ENCODE peak calls at places on chromosome 13, in six cellular contexts. One of them, this sample, is unnamed.

GRCh38 chr13:55219538-55219937 is 1921.2 kb upstream of the PRR20A start:
- DNase-seq in gastrocnemius medialis: no peak
- DNase-seq in amygdala: no peak
- DNase-seq in T-cell: no peak
- DNase-seq in nucleus accumbens: no peak
- DNase-seq in spleen: no peak
- DNase-seq in this sample: no peak

GRCh38 chr13:53238241-53238640 is 209.6 kb downstream of the OLFM4 start:
- DNase-seq in nucleus accumbens: no peak
- DNase-seq in T-cell: no peak
- DNase-seq in spleen: no peak
- DNase-seq in amygdala: no peak
- DNase-seq in gastrocnemius medialis: no peak
- DNase-seq in this sample: no peak

GRCh38 chr13:33875658-33876401 is 57.9 kb downstream of the RFC3 start:
- DNase-seq in nucleus accumbens: no peak
- DNase-seq in spleen: no peak
- DNase-seq in T-cell: no peak
- DNase-seq in gastrocnemius medialis: peak
- DNase-seq in amygdala: no peak
- DNase-seq in this sample: no peak

GRCh38 chr13:21176982-21177284 is 475 bp downstream of the MRPL57 start:
- DNase-seq in T-cell: no peak
- DNase-seq in nucleus accumbens: peak
- DNase-seq in amygdala: no peak
- DNase-seq in gastrocnemius medialis: no peak
- DNase-seq in spleen: no peak
- DNase-seq in this sample: no peak

GRCh38 chr13:31204592-31204991 is 4.8 kb downstream of the B3GLCT start:
- DNase-seq in amygdala: no peak
- DNase-seq in nucleus accumbens: no peak
- DNase-seq in spleen: no peak
- DNase-seq in gastrocnemius medialis: no peak
- DNase-seq in T-cell: no peak
- DNase-seq in this sample: no peak

GRCh38 chr13:28553971-28554370 is 59.0 kb upstream of the FLT1 start:
- DNase-seq in T-cell: no peak
- DNase-seq in gastrocnemius medialis: no peak
- DNase-seq in amygdala: no peak
- DNase-seq in spleen: no peak
- DNase-seq in nucleus accumbens: no peak
- DNase-seq in this sample: no peak

GRCh38 chr13:36362251-36362650 is 16.1 kb upstream of the SPART start:
- DNase-seq in gastrocnemius medialis: no peak
- DNase-seq in nucleus accumbens: no peak
- DNase-seq in amygdala: no peak
- DNase-seq in T-cell: no peak
- DNase-seq in spleen: no peak
- DNase-seq in this sample: no peak

GRCh38 chr13:48828962-48829405 is 146.7 kb upstream of the FNDC3A start:
- DNase-seq in gastrocnemius medialis: no peak
- DNase-seq in amygdala: no peak
- DNase-seq in nucleus accumbens: peak
- DNase-seq in spleen: no peak
- DNase-seq in T-cell: no peak
- DNase-seq in this sample: no peak

GRCh38 chr13:36395280-36395679 is 37.0 kb upstream of the CCNA1 start:
- DNase-seq in spleen: no peak
- DNase-seq in gastrocnemius medialis: no peak
- DNase-seq in amygdala: no peak
- DNase-seq in nucleus accumbens: no peak
- DNase-seq in T-cell: no peak
- DNase-seq in this sample: no peak

GRCh38 chr13:40442826-40443225 is 223.6 kb downstream of the FOXO1 start:
- DNase-seq in spleen: no peak
- DNase-seq in nucleus accumbens: no peak
- DNase-seq in gastrocnemius medialis: no peak
- DNase-seq in T-cell: no peak
- DNase-seq in amygdala: no peak
- DNase-seq in this sample: no peak

GRCh38 chr13:31945202-31945978 is 86.2 kb upstream of the FRY start:
- DNase-seq in nucleus accumbens: no peak
- DNase-seq in gastrocnemius medialis: peak
- DNase-seq in amygdala: no peak
- DNase-seq in spleen: no peak
- DNase-seq in T-cell: no peak
- DNase-seq in this sample: no peak

GRCh38 chr13:29859971-29860370 is 9.6 kb upstream of the UBL3 start:
- DNase-seq in T-cell: no peak
- DNase-seq in amygdala: no peak
- DNase-seq in spleen: no peak
- DNase-seq in gastrocnemius medialis: no peak
- DNase-seq in nucleus accumbens: no peak
- DNase-seq in this sample: no peak

GRCh38 chr13:62846302-62846701 is 1430.7 kb upstream of the PCDH20 start:
- DNase-seq in T-cell: no peak
- DNase-seq in nucleus accumbens: no peak
- DNase-seq in spleen: no peak
- DNase-seq in amygdala: no peak
- DNase-seq in gastrocnemius medialis: no peak
- DNase-seq in this sample: no peak

GRCh38 chr13:52827839-52828238 is 20.6 kb downstream of the PCDH8 start:
- DNase-seq in amygdala: no peak
- DNase-seq in spleen: no peak
- DNase-seq in nucleus accumbens: no peak
- DNase-seq in T-cell: no peak
- DNase-seq in gastrocnemius medialis: no peak
- DNase-seq in this sample: no peak

GRCh38 chr13:85492283-85492682 is 306.9 kb downstream of the SLITRK6 start:
- DNase-seq in gastrocnemius medialis: no peak
- DNase-seq in spleen: no peak
- DNase-seq in T-cell: no peak
- DNase-seq in amygdala: no peak
- DNase-seq in nucleus accumbens: no peak
- DNase-seq in this sample: no peak

GRCh38 chr13:93751117-93751516 is 524.5 kb downstream of the GPC6 start:
- DNase-seq in spleen: no peak
- DNase-seq in T-cell: no peak
- DNase-seq in gastrocnemius medialis: no peak
- DNase-seq in amygdala: no peak
- DNase-seq in nucleus accumbens: no peak
- DNase-seq in this sample: no peak

GRCh38 chr13:109385161-109385560 is 401.2 kb downstream of the IRS2 start:
- DNase-seq in gastrocnemius medialis: no peak
- DNase-seq in T-cell: no peak
- DNase-seq in nucleus accumbens: no peak
- DNase-seq in amygdala: no peak
- DNase-seq in spleen: no peak
- DNase-seq in this sample: no peak

GRCh38 chr13:30762643-30763042 is 27.3 kb downstream of the ALOX5AP start:
- DNase-seq in spleen: no peak
- DNase-seq in nucleus accumbens: no peak
- DNase-seq in T-cell: no peak
- DNase-seq in amygdala: no peak
- DNase-seq in gastrocnemius medialis: no peak
- DNase-seq in this sample: no peak

GRCh38 chr13:34762312-34762711 is 179.8 kb upstream of the NBEA start:
- DNase-seq in T-cell: no peak
- DNase-seq in amygdala: no peak
- DNase-seq in gastrocnemius medialis: no peak
- DNase-seq in nucleus accumbens: no peak
- DNase-seq in spleen: no peak
- DNase-seq in this sample: no peak

GRCh38 chr13:25286308-25286968 is 850 bp downstream of the MTMR6 start:
- DNase-seq in gastrocnemius medialis: no peak
- DNase-seq in amygdala: no peak
- DNase-seq in nucleus accumbens: no peak
- DNase-seq in T-cell: peak
- DNase-seq in spleen: no peak
- DNase-seq in this sample: peak

GRCh38 chr13:32126298-32126697 is 94.7 kb downstream of the FRY start:
- DNase-seq in nucleus accumbens: no peak
- DNase-seq in amygdala: no peak
- DNase-seq in T-cell: no peak
- DNase-seq in gastrocnemius medialis: no peak
- DNase-seq in spleen: no peak
- DNase-seq in this sample: no peak

GRCh38 chr13:113021811-113022210 is 52.8 kb downstream of the MCF2L start:
- DNase-seq in spleen: no peak
- DNase-seq in amygdala: no peak
- DNase-seq in T-cell: no peak
- DNase-seq in gastrocnemius medialis: no peak
- DNase-seq in nucleus accumbens: no peak
- DNase-seq in this sample: no peak

GRCh38 chr13:25971499-25972145 is 80.2 kb downstream of the SHISA2 start:
- DNase-seq in gastrocnemius medialis: no peak
- DNase-seq in amygdala: no peak
- DNase-seq in spleen: peak
- DNase-seq in nucleus accumbens: no peak
- DNase-seq in T-cell: peak
- DNase-seq in this sample: no peak

GRCh38 chr13:76745246-76746200 is 140.7 kb downstream of the KCTD12 start:
- DNase-seq in spleen: no peak
- DNase-seq in amygdala: no peak
- DNase-seq in gastrocnemius medialis: no peak
- DNase-seq in T-cell: no peak
- DNase-seq in nucleus accumbens: no peak
- DNase-seq in this sample: no peak

GRCh38 chr13:26051231-26052135 is at the start of gene SHISA2:
- DNase-seq in nucleus accumbens: no peak
- DNase-seq in gastrocnemius medialis: no peak
- DNase-seq in amygdala: peak
- DNase-seq in spleen: no peak
- DNase-seq in T-cell: peak
- DNase-seq in this sample: no peak

GRCh38 chr13:70043685-70044084 is 63.9 kb upstream of the ATXN8OS start:
- DNase-seq in nucleus accumbens: no peak
- DNase-seq in gastrocnemius medialis: no peak
- DNase-seq in spleen: no peak
- DNase-seq in amygdala: no peak
- DNase-seq in T-cell: no peak
- DNase-seq in this sample: no peak

GRCh38 chr13:44331446-44331845 is 42.2 kb upstream of the SERP2 start:
- DNase-seq in T-cell: no peak
- DNase-seq in gastrocnemius medialis: no peak
- DNase-seq in spleen: no peak
- DNase-seq in nucleus accumbens: no peak
- DNase-seq in amygdala: no peak
- DNase-seq in this sample: no peak

GRCh38 chr13:108460043-108460442 is 169.4 kb upstream of the MYO16 start:
- DNase-seq in gastrocnemius medialis: no peak
- DNase-seq in nucleus accumbens: no peak
- DNase-seq in T-cell: no peak
- DNase-seq in spleen: no peak
- DNase-seq in amygdala: no peak
- DNase-seq in this sample: no peak

GRCh38 chr13:77518266-77518665 is 17.2 kb upstream of the SCEL start:
- DNase-seq in spleen: no peak
- DNase-seq in gastrocnemius medialis: no peak
- DNase-seq in nucleus accumbens: no peak
- DNase-seq in T-cell: no peak
- DNase-seq in amygdala: no peak
- DNase-seq in this sample: no peak

GRCh38 chr13:107144432-107144831 is 576.5 kb upstream of the ARGLU1 start:
- DNase-seq in gastrocnemius medialis: no peak
- DNase-seq in amygdala: no peak
- DNase-seq in nucleus accumbens: no peak
- DNase-seq in T-cell: no peak
- DNase-seq in spleen: no peak
- DNase-seq in this sample: no peak

GRCh38 chr13:108629353-108629752 is at the start of gene MYO16:
- DNase-seq in nucleus accumbens: no peak
- DNase-seq in amygdala: no peak
- DNase-seq in gastrocnemius medialis: no peak
- DNase-seq in T-cell: no peak
- DNase-seq in spleen: no peak
- DNase-seq in this sample: no peak

GRCh38 chr13:22232186-22232585 is 561.3 kb downstream of the FGF9 start:
- DNase-seq in spleen: no peak
- DNase-seq in amygdala: no peak
- DNase-seq in nucleus accumbens: no peak
- DNase-seq in T-cell: no peak
- DNase-seq in gastrocnemius medialis: no peak
- DNase-seq in this sample: no peak

GRCh38 chr13:111853766-111854165 is 213.2 kb upstream of the SOX1 start:
- DNase-seq in gastrocnemius medialis: no peak
- DNase-seq in amygdala: no peak
- DNase-seq in spleen: no peak
- DNase-seq in T-cell: no peak
- DNase-seq in nucleus accumbens: no peak
- DNase-seq in this sample: no peak

GRCh38 chr13:109393045-109393444 is 393.3 kb downstream of the IRS2 start:
- DNase-seq in spleen: no peak
- DNase-seq in T-cell: no peak
- DNase-seq in gastrocnemius medialis: no peak
- DNase-seq in amygdala: no peak
- DNase-seq in nucleus accumbens: no peak
- DNase-seq in this sample: no peak

GRCh38 chr13:95497307-95497943 is 55.1 kb upstream of the CLDN10 start:
- DNase-seq in nucleus accumbens: peak
- DNase-seq in spleen: no peak
- DNase-seq in amygdala: no peak
- DNase-seq in T-cell: no peak
- DNase-seq in gastrocnemius medialis: no peak
- DNase-seq in this sample: no peak

GRCh38 chr13:57612568-57612967 is 19.0 kb upstream of the PCDH17 start:
- DNase-seq in gastrocnemius medialis: no peak
- DNase-seq in nucleus accumbens: no peak
- DNase-seq in amygdala: no peak
- DNase-seq in spleen: no peak
- DNase-seq in T-cell: no peak
- DNase-seq in this sample: no peak

GRCh38 chr13:114062754-114063153 is 69.7 kb downstream of the RASA3 start:
- DNase-seq in gastrocnemius medialis: no peak
- DNase-seq in nucleus accumbens: no peak
- DNase-seq in T-cell: no peak
- DNase-seq in spleen: no peak
- DNase-seq in amygdala: no peak
- DNase-seq in this sample: no peak